ENCODE peak calls at places on chromosomes 5 and 9, in ten cellular contexts. One of them, this sample, is unnamed.

GRCh38 chr5:134555223-134555790 is 29.8 kb downstream of the JADE2 start:
- DNase-seq in GM19239: no peak
- DNase-seq in NB4: no peak
- DNase-seq in GM04504: no peak
- DNase-seq in HS-27A: no peak
- DNase-seq in progenitor cell of endocrine pancreas: no peak
- DNase-seq in AG09319: no peak
- DNase-seq in GM23248: peak
- DNase-seq in M059J: no peak
- DNase-seq in activated naive CD4-positive, alpha-beta T cell treated with anti-CD3 and anti-CD28 coated beads, Interleukin-2, amount 10 ng/mL, durations not matched to agents 7 days and 5 days: no peak
- DNase-seq in this sample: no peak

GRCh38 chr5:81519217-81519905 is 125.4 kb upstream of the ACOT12 start:
- DNase-seq in GM19239: no peak
- DNase-seq in NB4: no peak
- DNase-seq in GM04504: no peak
- DNase-seq in HS-27A: no peak
- DNase-seq in progenitor cell of endocrine pancreas: no peak
- DNase-seq in AG09319: no peak
- DNase-seq in GM23248: no peak
- DNase-seq in M059J: no peak
- DNase-seq in activated naive CD4-positive, alpha-beta T cell treated with anti-CD3 and anti-CD28 coated beads, Interleukin-2, amount 10 ng/mL, durations not matched to agents 7 days and 5 days: no peak
- DNase-seq in this sample: no peak

GRCh38 chr5:179607449-179607931 is 16.0 kb downstream of the HNRNPH1 start:
- DNase-seq in GM19239: no peak
- DNase-seq in NB4: peak
- DNase-seq in GM04504: no peak
- DNase-seq in HS-27A: no peak
- DNase-seq in progenitor cell of endocrine pancreas: no peak
- DNase-seq in AG09319: no peak
- DNase-seq in GM23248: peak
- DNase-seq in M059J: no peak
- DNase-seq in activated naive CD4-positive, alpha-beta T cell treated with anti-CD3 and anti-CD28 coated beads, Interleukin-2, amount 10 ng/mL, durations not matched to agents 7 days and 5 days: no peak
- DNase-seq in this sample: no peak

GRCh38 chr9:4433379-4433778 is 56.9 kb upstream of the SLC1A1 start:
- DNase-seq in GM19239: no peak
- DNase-seq in NB4: no peak
- DNase-seq in GM04504: no peak
- DNase-seq in HS-27A: no peak
- DNase-seq in progenitor cell of endocrine pancreas: no peak
- DNase-seq in AG09319: no peak
- DNase-seq in GM23248: no peak
- DNase-seq in M059J: no peak
- DNase-seq in activated naive CD4-positive, alpha-beta T cell treated with anti-CD3 and anti-CD28 coated beads, Interleukin-2, amount 10 ng/mL, durations not matched to agents 7 days and 5 days: no peak
- DNase-seq in this sample: no peak

GRCh38 chr9:26779072-26779471 is 113.5 kb downstream of the CAAP1 start:
- DNase-seq in GM19239: no peak
- DNase-seq in NB4: no peak
- DNase-seq in GM04504: no peak
- DNase-seq in HS-27A: no peak
- DNase-seq in progenitor cell of endocrine pancreas: no peak
- DNase-seq in AG09319: no peak
- DNase-seq in GM23248: peak
- DNase-seq in M059J: peak
- DNase-seq in activated naive CD4-positive, alpha-beta T cell treated with anti-CD3 and anti-CD28 coated beads, Interleukin-2, amount 10 ng/mL, durations not matched to agents 7 days and 5 days: no peak
- DNase-seq in this sample: no peak

GRCh38 chr5:175590471-175590881 is 67.4 kb upstream of the HRH2 start:
- DNase-seq in GM19239: no peak
- DNase-seq in NB4: peak
- DNase-seq in GM04504: no peak
- DNase-seq in HS-27A: no peak
- DNase-seq in progenitor cell of endocrine pancreas: no peak
- DNase-seq in AG09319: no peak
- DNase-seq in GM23248: peak
- DNase-seq in M059J: peak
- DNase-seq in activated naive CD4-positive, alpha-beta T cell treated with anti-CD3 and anti-CD28 coated beads, Interleukin-2, amount 10 ng/mL, durations not matched to agents 7 days and 5 days: no peak
- DNase-seq in this sample: peak

GRCh38 chr5:116291271-116291670 is 206.4 kb downstream of the COMMD10 start:
- DNase-seq in GM19239: no peak
- DNase-seq in NB4: no peak
- DNase-seq in GM04504: no peak
- DNase-seq in HS-27A: no peak
- DNase-seq in progenitor cell of endocrine pancreas: no peak
- DNase-seq in AG09319: no peak
- DNase-seq in GM23248: no peak
- DNase-seq in M059J: no peak
- DNase-seq in activated naive CD4-positive, alpha-beta T cell treated with anti-CD3 and anti-CD28 coated beads, Interleukin-2, amount 10 ng/mL, durations not matched to agents 7 days and 5 days: no peak
- DNase-seq in this sample: no peak

GRCh38 chr9:129868571-129869486 is 33.6 kb downstream of the USP20 start:
- DNase-seq in GM19239: no peak
- DNase-seq in NB4: no peak
- DNase-seq in GM04504: no peak
- DNase-seq in HS-27A: no peak
- DNase-seq in progenitor cell of endocrine pancreas: no peak
- DNase-seq in AG09319: no peak
- DNase-seq in GM23248: no peak
- DNase-seq in M059J: no peak
- DNase-seq in activated naive CD4-positive, alpha-beta T cell treated with anti-CD3 and anti-CD28 coated beads, Interleukin-2, amount 10 ng/mL, durations not matched to agents 7 days and 5 days: peak
- DNase-seq in this sample: no peak

GRCh38 chr5:886716-887325 is 5.8 kb downstream of the BRD9 start:
- DNase-seq in GM19239: no peak
- DNase-seq in NB4: no peak
- DNase-seq in GM04504: no peak
- DNase-seq in HS-27A: no peak
- DNase-seq in progenitor cell of endocrine pancreas: no peak
- DNase-seq in AG09319: no peak
- DNase-seq in GM23248: no peak
- DNase-seq in M059J: no peak
- DNase-seq in activated naive CD4-positive, alpha-beta T cell treated with anti-CD3 and anti-CD28 coated beads, Interleukin-2, amount 10 ng/mL, durations not matched to agents 7 days and 5 days: no peak
- DNase-seq in this sample: no peak

GRCh38 chr5:149060325-149060724 is 2.5 kb downstream of the SH3TC2 start:
- DNase-seq in GM19239: no peak
- DNase-seq in NB4: peak
- DNase-seq in GM04504: peak
- DNase-seq in HS-27A: no peak
- DNase-seq in progenitor cell of endocrine pancreas: no peak
- DNase-seq in AG09319: no peak
- DNase-seq in GM23248: peak
- DNase-seq in M059J: peak
- DNase-seq in activated naive CD4-positive, alpha-beta T cell treated with anti-CD3 and anti-CD28 coated beads, Interleukin-2, amount 10 ng/mL, durations not matched to agents 7 days and 5 days: no peak
- DNase-seq in this sample: no peak

GRCh38 chr5:123949807-123950206 is 437.8 kb downstream of the CSNK1G3 start:
- DNase-seq in GM19239: no peak
- DNase-seq in NB4: no peak
- DNase-seq in GM04504: no peak
- DNase-seq in HS-27A: no peak
- DNase-seq in progenitor cell of endocrine pancreas: no peak
- DNase-seq in AG09319: no peak
- DNase-seq in GM23248: no peak
- DNase-seq in M059J: no peak
- DNase-seq in activated naive CD4-positive, alpha-beta T cell treated with anti-CD3 and anti-CD28 coated beads, Interleukin-2, amount 10 ng/mL, durations not matched to agents 7 days and 5 days: no peak
- DNase-seq in this sample: no peak

GRCh38 chr5:23727271-23727670 is 219.9 kb downstream of the PRDM9 start:
- DNase-seq in GM19239: no peak
- DNase-seq in NB4: no peak
- DNase-seq in GM04504: no peak
- DNase-seq in HS-27A: no peak
- DNase-seq in progenitor cell of endocrine pancreas: no peak
- DNase-seq in AG09319: no peak
- DNase-seq in GM23248: no peak
- DNase-seq in M059J: no peak
- DNase-seq in activated naive CD4-positive, alpha-beta T cell treated with anti-CD3 and anti-CD28 coated beads, Interleukin-2, amount 10 ng/mL, durations not matched to agents 7 days and 5 days: no peak
- DNase-seq in this sample: no peak

GRCh38 chr9:133612051-133612450 is 2.9 kb upstream of the FAM163B start:
- DNase-seq in GM19239: no peak
- DNase-seq in NB4: no peak
- DNase-seq in GM04504: no peak
- DNase-seq in HS-27A: no peak
- DNase-seq in progenitor cell of endocrine pancreas: no peak
- DNase-seq in AG09319: no peak
- DNase-seq in GM23248: no peak
- DNase-seq in M059J: no peak
- DNase-seq in activated naive CD4-positive, alpha-beta T cell treated with anti-CD3 and anti-CD28 coated beads, Interleukin-2, amount 10 ng/mL, durations not matched to agents 7 days and 5 days: no peak
- DNase-seq in this sample: no peak

GRCh38 chr5:60463179-60463868 is 236.6 kb downstream of the DEPDC1B start:
- DNase-seq in GM19239: no peak
- DNase-seq in NB4: no peak
- DNase-seq in GM04504: no peak
- DNase-seq in HS-27A: no peak
- DNase-seq in progenitor cell of endocrine pancreas: no peak
- DNase-seq in AG09319: no peak
- DNase-seq in GM23248: no peak
- DNase-seq in M059J: peak
- DNase-seq in activated naive CD4-positive, alpha-beta T cell treated with anti-CD3 and anti-CD28 coated beads, Interleukin-2, amount 10 ng/mL, durations not matched to agents 7 days and 5 days: no peak
- DNase-seq in this sample: no peak

GRCh38 chr9:21993893-21994525 is at the start of gene CDKN2A:
- DNase-seq in GM19239: no peak
- DNase-seq in NB4: no peak
- DNase-seq in GM04504: no peak
- DNase-seq in HS-27A: no peak
- DNase-seq in progenitor cell of endocrine pancreas: peak
- DNase-seq in AG09319: no peak
- DNase-seq in GM23248: peak
- DNase-seq in M059J: peak
- DNase-seq in activated naive CD4-positive, alpha-beta T cell treated with anti-CD3 and anti-CD28 coated beads, Interleukin-2, amount 10 ng/mL, durations not matched to agents 7 days and 5 days: peak
- DNase-seq in this sample: no peak

GRCh38 chr9:126150411-126151030 is 176.1 kb upstream of the MVB12B start:
- DNase-seq in GM19239: no peak
- DNase-seq in NB4: no peak
- DNase-seq in GM04504: no peak
- DNase-seq in HS-27A: no peak
- DNase-seq in progenitor cell of endocrine pancreas: no peak
- DNase-seq in AG09319: no peak
- DNase-seq in GM23248: no peak
- DNase-seq in M059J: no peak
- DNase-seq in activated naive CD4-positive, alpha-beta T cell treated with anti-CD3 and anti-CD28 coated beads, Interleukin-2, amount 10 ng/mL, durations not matched to agents 7 days and 5 days: no peak
- DNase-seq in this sample: no peak

This sample was measured in CD14-positive monocyte.